ENCODE peak calls at places on chromosomes 13 and 19, in seven cellular contexts. A is lung; O is left lung; F is effector memory CD4-positive, alpha-beta T cell; R is psoas muscle; T is sigmoid colon; E is esophagus squamous epithelium. V is an unnamed sample.

GRCh38 chr19:35357867-35358573 is at the start of gene FFAR3:
- DNase-seq in R (no peak), A (no peak), E (no peak), T (peak; percentile 67), O (no peak), F (no peak), V (no peak)

GRCh38 chr19:49430678-49431329 is 5.6 kb downstream of the GFY start:
- DNase-seq in O (peak; percentile 43), E (no peak), R (no peak), F (no peak), A (no peak), T (no peak), V (no peak)

GRCh38 chr19:40283414-40284250 is 1.5 kb downstream of the AKT2 start:
- DNase-seq in R (no peak), O (peak; percentile 41), A (no peak), T (peak; percentile 58), E (no peak), F (no peak), V (no peak)

GRCh38 chr13:30743319-30744055 is 8.1 kb downstream of the ALOX5AP start:
- DNase-seq in A (peak; percentile 44), E (no peak), T (no peak), O (no peak), R (no peak), F (no peak), V (no peak)

GRCh38 chr13:25494708-25495411 is 123.1 kb downstream of the ATP8A2 start:
- DNase-seq in A (no peak), O (no peak), F (no peak), E (no peak), R (no peak), T (no peak), V (no peak)

GRCh38 chr19:32404939-32405430 is 585 bp upstream of the DPY19L3 start:
- DNase-seq in T (peak; percentile 80), A (peak; percentile 72), R (peak; percentile 79), O (peak; percentile 90), E (no peak), F (no peak), V (no peak)

GRCh38 chr13:99357920-99358319 is 50.7 kb upstream of the GPR183 start:
- DNase-seq in F (no peak), R (no peak), T (no peak), A (no peak), O (no peak), E (no peak), V (no peak)

GRCh38 chr13:32381539-32381938 is 46.4 kb downstream of the N4BP2L1 start:
- DNase-seq in E (no peak), F (peak; percentile 1), O (no peak), T (no peak), R (no peak), A (no peak), V (no peak)

GRCh38 chr19:36210497-36210896 is 4.0 kb downstream of the ZNF565 start:
- DNase-seq in R (no peak), A (no peak), T (no peak), E (no peak), F (no peak), O (no peak), V (no peak)

GRCh38 chr19:16197188-16197621 is 506 bp upstream of the AP1M1 start:
- DNase-seq in O (no peak), T (no peak), R (no peak), E (no peak), F (no peak), A (no peak), V (no peak)

GRCh38 chr19:33841685-33842084 is 45.0 kb downstream of the KCTD15 start:
- DNase-seq in A (peak; percentile 25), F (no peak), E (no peak), T (no peak), O (no peak), R (no peak), V (no peak)

GRCh38 chr13:111152836-111153235 is 37.7 kb downstream of the ARHGEF7 start:
- DNase-seq in E (no peak), F (no peak), A (no peak), T (no peak), R (no peak), O (no peak), V (no peak)

DNA sequence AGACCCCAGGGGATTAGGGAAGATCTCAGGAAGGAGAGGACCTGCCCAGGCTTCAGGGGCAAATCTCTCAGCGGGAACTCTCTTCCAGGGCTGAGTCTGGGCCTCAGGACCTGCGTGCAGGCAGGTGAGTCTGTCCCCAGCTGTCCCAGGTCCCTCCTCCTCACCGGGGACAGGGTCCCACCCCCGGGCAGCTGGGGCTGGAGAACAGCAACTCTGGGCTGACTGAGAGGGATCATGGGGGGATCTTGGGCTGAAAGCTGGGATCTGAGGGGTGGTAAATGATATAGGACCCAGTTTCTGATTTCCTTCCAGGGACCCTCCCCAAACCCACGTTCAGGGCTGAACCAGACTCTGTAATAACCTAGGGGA is 14.3 kb downstream of the LILRA1 start:
- DNase-seq in O (no peak), R (no peak), F (no peak), E (no peak), A (no peak), T (no peak), V (no peak)
- H3K9me3 ChIP-seq in O (no peaks in the 10 kb centered on the region), R (no peaks in the 10 kb centered on the region), F (no peaks in the 10 kb centered on the region), E (no peaks in the 10 kb centered on the region), A (no peaks in the 10 kb centered on the region), T (peaks cover 3% of the 10 kb centered on the region), V (no peaks in the 10 kb centered on the region)

GRCh38 chr13:94028234-94029145 is 451.0 kb downstream of the DCT start:
- DNase-seq in E (no peak), T (no peak), F (no peak), A (no peak), R (no peak), O (no peak), V (no peak)
- H3K9me3 ChIP-seq in E (no peaks in the 10 kb centered on the region), T (no peaks in the 10 kb centered on the region), F (no peaks in the 10 kb centered on the region), A (no peaks in the 10 kb centered on the region), R (no peaks in the 10 kb centered on the region), O (no peaks in the 10 kb centered on the region), V (no peaks in the 10 kb centered on the region)

GRCh38 chr19:56543776-56544175 is 5.0 kb downstream of the ZFP28 start:
- DNase-seq in T (no peak), R (no peak), F (no peak), O (no peak), E (no peak), A (no peak), V (no peak)

GRCh38 chr19:56547535-56547934 is 8.8 kb downstream of the ZFP28 start:
- DNase-seq in R (no peak), T (no peak), O (no peak), E (no peak), A (no peak), F (no peak), V (no peak)
- H3K9me3 ChIP-seq in R (peaks cover 96% of the 10 kb centered on the region), T (peaks cover 70% of the 10 kb centered on the region), O (peaks cover 4% of the 10 kb centered on the region), E (no peaks in the 10 kb centered on the region), A (peaks cover 17% of the 10 kb centered on the region), F (peaks cover 40% of the 10 kb centered on the region), V (peaks cover 22% of the 10 kb centered on the region)

GRCh38 chr19:24002256-24002945 is 84.6 kb upstream of the ZNF254 start:
- DNase-seq in A (no peak), R (no peak), E (no peak), F (no peak), O (no peak), T (no peak), V (no peak)

GRCh38 chr19:23999821-24000610 is 85.3 kb downstream of the ZNF726 start:
- DNase-seq in A (no peak), T (no peak), E (no peak), O (no peak), F (no peak), R (no peak), V (no peak)

GRCh38 chr19:23996549-23996948 is 81.9 kb downstream of the ZNF726 start:
- DNase-seq in A (no peak), E (no peak), F (no peak), R (no peak), T (no peak), O (no peak), V (no peak)

GRCh38 chr19:24000656-24001055 is 86.0 kb downstream of the ZNF726 start:
- DNase-seq in A (no peak), F (no peak), E (no peak), T (no peak), R (no peak), O (no peak), V (no peak)

DNA sequence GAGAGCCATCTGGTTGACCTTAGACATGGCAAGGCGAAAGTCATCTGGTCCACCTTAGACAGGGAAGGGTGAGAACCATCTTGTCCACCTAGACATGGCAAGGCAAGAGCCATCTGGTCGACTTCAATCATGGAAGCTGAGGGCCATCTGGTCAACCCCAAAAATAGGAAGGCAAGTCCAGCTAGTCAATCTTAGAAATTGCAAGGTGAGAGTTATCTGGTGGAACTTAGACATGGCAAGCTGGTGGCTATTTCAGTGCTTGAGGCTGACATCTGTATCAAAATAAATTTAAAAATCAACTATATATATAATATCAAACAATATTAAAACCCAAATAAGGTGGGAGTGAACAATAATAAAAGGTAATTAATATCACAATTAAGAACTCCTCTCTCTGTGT is 83.9 kb downstream of the ZNF726 start:
- DNase-seq in E (no peak), F (no peak), O (no peak), T (no peak), R (no peak), A (no peak), V (no peak)
- H3K9me3 ChIP-seq in E (no peaks in the 10 kb centered on the region), F (peaks cover 3% of the 10 kb centered on the region), O (no peaks in the 10 kb centered on the region), T (no peaks in the 10 kb centered on the region), R (peaks cover 4% of the 10 kb centered on the region), A (no peaks in the 10 kb centered on the region), V (no peaks in the 10 kb centered on the region)

GRCh38 chr19:14843587-14843986 is 5.1 kb downstream of the OR7A10 start:
- DNase-seq in R (no peak), F (no peak), T (no peak), O (no peak), A (no peak), E (no peak), V (no peak)
- H3K9me3 ChIP-seq in R (no peaks in the 10 kb centered on the region), F (no peaks in the 10 kb centered on the region), T (no peaks in the 10 kb centered on the region), O (no peaks in the 10 kb centered on the region), A (no peaks in the 10 kb centered on the region), E (no peaks in the 10 kb centered on the region), V (no peaks in the 10 kb centered on the region)

DNA sequence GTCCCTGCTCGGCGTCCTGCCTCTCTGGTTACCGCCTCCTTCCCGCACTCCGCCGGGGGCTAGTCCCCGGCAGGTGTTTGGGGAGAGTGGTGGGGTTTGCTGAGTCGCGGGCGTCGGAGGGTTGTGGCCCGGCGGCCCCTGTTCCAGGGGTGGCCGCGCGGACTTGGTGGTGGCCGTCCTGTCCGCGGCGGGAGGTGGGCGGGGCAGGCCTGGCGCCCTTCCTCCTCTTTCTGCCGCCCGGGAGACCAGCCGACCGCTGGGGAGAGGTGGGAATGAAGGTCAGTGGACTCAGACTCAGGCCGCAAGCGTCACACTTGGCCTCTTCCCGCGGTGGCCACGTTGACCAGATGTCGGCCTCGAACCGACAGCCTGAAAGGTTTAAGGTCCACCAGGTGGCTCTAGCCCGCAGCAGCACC is 61.8 kb downstream of the ZNF723 start:
- DNase-seq in O (no peak), R (no peak), T (no peak), A (no peak), E (no peak), F (no peak), V (no peak)
- H3K9me3 ChIP-seq in O (no peaks in the 10 kb centered on the region), R (peaks cover 4% of the 10 kb centered on the region), T (no peaks in the 10 kb centered on the region), A (no peaks in the 10 kb centered on the region), E (no peaks in the 10 kb centered on the region), F (no peaks in the 10 kb centered on the region), V (peaks cover under 1% of the 10 kb centered on the region)